ENCODE peak calls at places on chromosomes 13 and 19, in seven cellular contexts. F is ACHN; O is NB4; D is glutamatergic neuron; Z is activated CD4-positive, alpha-beta T cell treated with anti-CD3 and anti-CD28 coated beads for 24 hours; X is thyroid gland; V is NCI-H1436. C is an unnamed sample.

GRCh38 chr19:49189259-49189658 is 31.7 kb downstream of the TRPM4 start:
- DNase-seq in Z (no peak), F (no peak), X (no peak), V (no peak), D (no peak), O (no peak), C (no peak)

GRCh38 chr13:23657056-23657455 is 86.8 kb downstream of the TNFRSF19 start:
- DNase-seq in Z (no peak), D (no peak), F (no peak), O (no peak), X (no peak), V (no peak), C (no peak)

GRCh38 chr19:51127755-51128154 is 3.0 kb downstream of the SIGLEC9 start:
- DNase-seq in Z (no peak), O (peak), V (no peak), D (no peak), F (no peak), X (no peak), C (no peak)

GRCh38 chr19:33438016-33438671 is 64.6 kb downstream of the CEBPG start:
- DNase-seq in V (no peak), X (peak), Z (no peak), O (no peak), F (no peak), D (peak), C (no peak)

GRCh38 chr19:17865364-17866311 is 5.9 kb downstream of the RPL18A start:
- DNase-seq in D (no peak), V (no peak), F (no peak), Z (no peak), O (peak), X (no peak), C (no peak)

GRCh38 chr13:113119166-113119821 is 3.3 kb upstream of the F10 start:
- DNase-seq in F (no peak), X (no peak), O (no peak), Z (no peak), V (no peak), D (peak), C (no peak)

GRCh38 chr19:15025237-15025636 is 24.0 kb upstream of the CASP14 start:
- DNase-seq in X (no peak), V (no peak), Z (no peak), O (peak), F (peak), D (no peak), C (no peak)

GRCh38 chr19:18086590-18087138 is at the start of gene IL12RB1:
- DNase-seq in V (no peak), F (peak), D (no peak), O (peak), X (no peak), Z (no peak), C (no peak)

GRCh38 chr19:58350871-58351557 is 2.3 kb downstream of the A1BG start:
- DNase-seq in D (no peak), X (no peak), F (no peak), O (no peak), V (no peak), Z (no peak), C (no peak)

GRCh38 chr13:110187501-110188161 is 119.3 kb downstream of the COL4A1 start:
- DNase-seq in D (no peak), F (no peak), X (peak), O (no peak), Z (no peak), V (no peak), C (peak)

GRCh38 chr13:109156181-109156935 is 526.9 kb downstream of the MYO16 start:
- DNase-seq in D (no peak), X (peak), O (no peak), F (peak), V (no peak), Z (no peak), C (peak)

GRCh38 chr19:2235396-2236284 is 489 bp downstream of the PLEKHJ1 start:
- DNase-seq in Z (no peak), F (no peak), O (peak), X (peak), V (peak), D (peak), C (no peak)

C was measured in AG04449.